ENCODE peak calls at places on chromosomes 13 and 19, in eight cellular contexts. G, P, V, J, K, D, S and R are unnamed samples.

GRCh38 chr13:44448875-44449274 is 75.3 kb downstream of the SERP2 start:
- DNase-seq in K (no peak), G (no peak), P (no peak), D (no peak), S (no peak), V (no peak), J (no peak), R (no peak)

GRCh38 chr13:34942732-34943674 is 933 bp downstream of the NBEA start:
- DNase-seq in V (no peak), G (no peak), S (peak; percentile 34), D (no peak), K (peak; percentile 6), P (no peak), J (no peak), R (peak; percentile 29)

GRCh38 chr19:46232029-46232428 is 2.5 kb downstream of the IGFL1 start:
- DNase-seq in K (no peak), V (no peak), J (no peak), S (no peak), D (no peak), P (peak; percentile 45), G (no peak), R (no peak)

GRCh38 chr19:14561832-14562351 is 10.0 kb downstream of the NDUFB7 start:
- DNase-seq in P (peak; percentile 58), J (no peak), K (peak; percentile 19), S (peak; percentile 71), D (no peak), G (no peak), V (no peak), R (no peak)

GRCh38 chr19:49442354-49442753 is 1.0 kb upstream of the SLC17A7 start:
- DNase-seq in K (peak; percentile 50), P (no peak), D (no peak), J (no peak), G (no peak), V (no peak), S (no peak), R (no peak)

GRCh38 chr19:57583104-57583520 is 833 bp upstream of the ZIK1 start:
- DNase-seq in S (no peak), G (no peak), J (no peak), K (no peak), P (no peak), D (no peak), V (no peak), R (no peak)

GRCh38 chr13:71797487-71797886 is 69.5 kb downstream of the DACH1 start:
- DNase-seq in S (no peak), P (no peak), V (no peak), J (no peak), D (no peak), G (no peak), K (no peak), R (no peak)

GRCh38 chr13:72431981-72432617 is 295.3 kb downstream of the MZT1 start:
- DNase-seq in D (no peak), S (no peak), P (no peak), V (no peak), K (no peak), J (no peak), G (no peak), R (no peak)

GRCh38 chr13:84654654-84655244 is 772.5 kb upstream of the SLITRK1 start:
- DNase-seq in V (no peak), G (no peak), K (no peak), P (no peak), S (no peak), D (no peak), J (peak; percentile 6), R (peak; percentile 82)

GRCh38 chr13:33870046-33870668 is 52.2 kb downstream of the RFC3 start:
- DNase-seq in K (no peak), S (no peak), D (no peak), J (no peak), V (no peak), P (no peak), G (no peak), R (no peak)

GRCh38 chr13:52158629-52159158 is 703 bp downstream of the NEK3 start:
- DNase-seq in J (no peak), K (peak; percentile 48), G (no peak), S (no peak), V (peak; percentile 42), D (no peak), P (peak; percentile 22), R (no peak)

GRCh38 chr13:101579291-101579802 is 126.9 kb downstream of the ITGBL1 start:
- DNase-seq in J (no peak), P (no peak), S (no peak), K (no peak), G (no peak), D (no peak), V (peak; percentile 51), R (no peak)

GRCh38 chr13:62847520-62847919 is 1431.9 kb upstream of the PCDH20 start:
- DNase-seq in K (no peak), J (no peak), G (no peak), V (no peak), S (no peak), D (no peak), P (no peak), R (no peak)

GRCh38 chr13:48231080-48231479 is 1.9 kb upstream of the ITM2B start:
- DNase-seq in J (no peak), V (peak; percentile 78), G (no peak), D (no peak), P (no peak), K (no peak), S (no peak), R (no peak)

GRCh38 chr13:101698400-101698799 is 245.9 kb downstream of the ITGBL1 start:
- DNase-seq in G (no peak), S (no peak), K (no peak), J (no peak), D (no peak), V (no peak), P (peak; percentile 14), R (no peak)

GRCh38 chr19:30216453-30216852 is 155.7 kb upstream of the ZNF536 start:
- DNase-seq in G (no peak), P (no peak), K (no peak), J (no peak), D (no peak), S (no peak), V (no peak), R (no peak)